ENCODE peak calls at places on chromosomes 4 and X, in four cellular contexts. M is NCI-H1436, B is D341Med, V is AML-193. I is an unnamed sample.

GRCh38 chrX:130497531-130497930 is 95.7 kb downstream of the RBMX2 start:
- DNase-seq in B (no peak), V (no peak), M (no peak), I (no peak)

GRCh38 chr4:173443121-173443520 is 44.2 kb upstream of the SCRG1 start:
- DNase-seq in V (no peak), M (no peak), B (no peak), I (no peak)

GRCh38 chrX:139642241-139642927 is 65.6 kb downstream of the MCF2 start:
- DNase-seq in V (no peak), B (peak; percentile 45), M (no peak), I (peak; percentile 86)

GRCh38 chrX:103061486-103061885 is 2.5 kb downstream of the BEX1 start:
- DNase-seq in M (no peak), V (no peak), B (no peak), I (no peak)

GRCh38 chr4:85548116-85548515 is 73.2 kb downstream of the ARHGAP24 start:
- DNase-seq in M (no peak), V (no peak), B (no peak), I (no peak)

GRCh38 chrX:47613082-47613481 is 6.6 kb downstream of the SYN1 start:
- DNase-seq in B (no peak), M (no peak), V (no peak), I (peak; percentile 20)

GRCh38 chr4:150286656-150287055 is 208.4 kb downstream of the DCLK2 start:
- DNase-seq in M (no peak), V (no peak), B (no peak), I (no peak)

GRCh38 chrX:65690057-65690855 is 22.8 kb downstream of the MSN start:
- DNase-seq in B (no peak), M (no peak), V (no peak), I (no peak)

GRCh38 chr4:10096201-10096975 is 20.2 kb downstream of the WDR1 start:
- DNase-seq in V (peak; percentile 21), M (no peak), B (no peak), I (no peak)

GRCh38 chrX:20432048-20432447 is 165.3 kb upstream of the RPS6KA3 start:
- DNase-seq in M (no peak), B (no peak), V (no peak), I (no peak)

GRCh38 chr4:183471960-183472708 is 27.7 kb downstream of the CDKN2AIP start:
- DNase-seq in M (peak; percentile 72), V (peak; percentile 58), B (peak; percentile 80), I (peak; percentile 81)

GRCh38 chrX:150037041-150037440 is 98.8 kb upstream of the EOLA2 start:
- DNase-seq in M (no peak), V (no peak), B (no peak), I (no peak)

GRCh38 chr4:173529505-173530325 is at the start of gene HAND2:
- DNase-seq in M (no peak), B (peak; percentile 75), V (no peak), I (peak; percentile 38)

GRCh38 chrX:71195959-71196727 is 26.9 kb upstream of the GJB1 start:
- DNase-seq in V (no peak), B (no peak), M (no peak), I (no peak)

GRCh38 chrX:46953597-46953996 is 41.4 kb downstream of the JADE3 start:
- DNase-seq in V (no peak), M (no peak), B (no peak), I (peak; percentile 4)

GRCh38 chrX:25851141-25851540 is 287.0 kb upstream of the MAGEB18 start:
- DNase-seq in M (no peak), V (no peak), B (no peak), I (peak; percentile 4)

GRCh38 chr4:13584481-13584880 is 40.2 kb upstream of the NKX3-2 start:
- DNase-seq in M (no peak), B (no peak), V (no peak), I (no peak)

GRCh38 chr4:5050520-5050955 is 742 bp upstream of the STK32B start:
- DNase-seq in V (peak; percentile 72), M (peak; percentile 61), B (peak; percentile 90), I (peak; percentile 90)

GRCh38 chrX:48540015-48540350 is 469 bp downstream of the TBC1D25 start:
- DNase-seq in M (no peak), B (peak; percentile 59), V (peak; percentile 12), I (peak; percentile 87)

GRCh38 chr4:15451866-15452765 is 17.6 kb upstream of the CC2D2A start:
- DNase-seq in V (peak; percentile 44), M (no peak), B (no peak), I (no peak)

GRCh38 chr4:55069248-55069647 is 56.1 kb downstream of the KDR start:
- DNase-seq in B (no peak), M (no peak), V (no peak), I (no peak)

GRCh38 chr4:2961411-2962098 is 1.7 kb downstream of the NOP14 start:
- DNase-seq in B (no peak), V (peak; percentile 12), M (no peak), I (peak; percentile 70)

GRCh38 chrX:1493877-1494510 is 41.3 kb upstream of the ASMTL start:
- DNase-seq in M (no peak), V (peak; percentile 34), B (no peak), I (no peak)

GRCh38 chr4:165877291-165877690 is 4.3 kb downstream of the TLL1 start:
- DNase-seq in B (no peak), V (no peak), M (no peak), I (peak; percentile 48)

GRCh38 chr4:181225616-181226261 is 1017.5 kb upstream of the TENM3 start:
- DNase-seq in M (no peak), V (no peak), B (no peak), I (no peak)

GRCh38 chr4:122744229-122744628 is 11.7 kb downstream of the BBS12 start:
- DNase-seq in M (no peak), V (peak; percentile 97), B (no peak), I (no peak)